ENCODE peak calls at places on chromosomes 16 and 17, in five cellular contexts. One of them, this sample, is unnamed.

GRCh38 chr17:75319818-75320691 is 30.8 kb upstream of the SLC25A19 start:
- DNase-seq in PC-3: no peak
- DNase-seq in HCT116: no peak
- DNase-seq in MM.1S: no peak
- DNase-seq in cardiac muscle cell: peak; percentile 68
- DNase-seq in this sample: peak; percentile 16

GRCh38 chr16:23368469-23368868 is 66.4 kb downstream of the SCNN1B start:
- DNase-seq in PC-3: peak; percentile 81
- DNase-seq in HCT116: peak; percentile 2
- DNase-seq in MM.1S: no peak
- DNase-seq in cardiac muscle cell: no peak
- DNase-seq in this sample: no peak

GRCh38 chr17:6507535-6507934 is 48.8 kb downstream of the PITPNM3 start:
- DNase-seq in PC-3: peak; percentile 90
- DNase-seq in HCT116: peak; percentile 51
- DNase-seq in MM.1S: no peak
- DNase-seq in cardiac muscle cell: peak; percentile 88
- DNase-seq in this sample: peak; percentile 47

GRCh38 chr17:38453951-38454421 is 25.7 kb downstream of the ARHGAP23 start:
- DNase-seq in PC-3: peak; percentile 44
- DNase-seq in HCT116: no peak
- DNase-seq in MM.1S: no peak
- DNase-seq in cardiac muscle cell: peak; percentile 65
- DNase-seq in this sample: no peak

GRCh38 chr17:74954665-74955421 is 17.7 kb downstream of the HID1 start:
- DNase-seq in PC-3: no peak
- DNase-seq in HCT116: no peak
- DNase-seq in MM.1S: no peak
- DNase-seq in cardiac muscle cell: no peak
- DNase-seq in this sample: no peak

GRCh38 chr16:765488-765865 is 4.9 kb downstream of the MSLN start:
- DNase-seq in PC-3: no peak
- DNase-seq in HCT116: no peak
- DNase-seq in MM.1S: no peak
- DNase-seq in cardiac muscle cell: no peak
- DNase-seq in this sample: no peak

GRCh38 chr16:68732068-68732680 is 4.9 kb upstream of the CDH1 start:
- DNase-seq in PC-3: peak; percentile 50
- DNase-seq in HCT116: peak; percentile 60
- DNase-seq in MM.1S: no peak
- DNase-seq in cardiac muscle cell: peak; percentile 29
- DNase-seq in this sample: no peak

GRCh38 chr17:67995568-67996191 is 589 bp downstream of the C17orf58 start:
- DNase-seq in PC-3: peak; percentile 34
- DNase-seq in HCT116: no peak
- DNase-seq in MM.1S: peak; percentile 10
- DNase-seq in cardiac muscle cell: peak; percentile 16
- DNase-seq in this sample: no peak

GRCh38 chr17:32627233-32628008 is 140.6 kb downstream of the CDK5R1 start:
- DNase-seq in PC-3: peak; percentile 7
- DNase-seq in HCT116: no peak
- DNase-seq in MM.1S: no peak
- DNase-seq in cardiac muscle cell: peak; percentile 35
- DNase-seq in this sample: no peak

GRCh38 chr16:31727553-31727952 is 146.1 kb upstream of the ZNF267 start:
- DNase-seq in PC-3: no peak
- DNase-seq in HCT116: no peak
- DNase-seq in MM.1S: no peak
- DNase-seq in cardiac muscle cell: no peak
- DNase-seq in this sample: no peak

GRCh38 chr16:89422905-89423630 is 67.3 kb downstream of the ANKRD11 start:
- DNase-seq in PC-3: peak; percentile 59
- DNase-seq in HCT116: no peak
- DNase-seq in MM.1S: peak; percentile 44
- DNase-seq in cardiac muscle cell: peak; percentile 39
- DNase-seq in this sample: no peak

GRCh38 chr16:72285728-72286127 is 113.8 kb upstream of the PMFBP1 start:
- DNase-seq in PC-3: no peak
- DNase-seq in HCT116: no peak
- DNase-seq in MM.1S: no peak
- DNase-seq in cardiac muscle cell: peak; percentile 60
- DNase-seq in this sample: no peak

GRCh38 chr16:63461248-63461841 is 1425.1 kb upstream of the CDH8 start:
- DNase-seq in PC-3: peak; percentile 59
- DNase-seq in HCT116: no peak
- DNase-seq in MM.1S: peak; percentile 76
- DNase-seq in cardiac muscle cell: peak; percentile 68
- DNase-seq in this sample: no peak

GRCh38 chr17:2815781-2816185 is 19.5 kb downstream of the RAP1GAP2 start:
- DNase-seq in PC-3: peak; percentile 9
- DNase-seq in HCT116: no peak
- DNase-seq in MM.1S: no peak
- DNase-seq in cardiac muscle cell: no peak
- DNase-seq in this sample: no peak

GRCh38 chr16:89324056-89325010 is 106.8 kb downstream of the ZNF778 start:
- DNase-seq in PC-3: peak; percentile 20
- DNase-seq in HCT116: no peak
- DNase-seq in MM.1S: no peak
- DNase-seq in cardiac muscle cell: peak; percentile 60
- DNase-seq in this sample: no peak

GRCh38 chr16:31360296-31360695 is 5.3 kb downstream of the ITGAX start:
- DNase-seq in PC-3: no peak
- DNase-seq in HCT116: no peak
- DNase-seq in MM.1S: no peak
- DNase-seq in cardiac muscle cell: no peak
- DNase-seq in this sample: no peak

DNA sequence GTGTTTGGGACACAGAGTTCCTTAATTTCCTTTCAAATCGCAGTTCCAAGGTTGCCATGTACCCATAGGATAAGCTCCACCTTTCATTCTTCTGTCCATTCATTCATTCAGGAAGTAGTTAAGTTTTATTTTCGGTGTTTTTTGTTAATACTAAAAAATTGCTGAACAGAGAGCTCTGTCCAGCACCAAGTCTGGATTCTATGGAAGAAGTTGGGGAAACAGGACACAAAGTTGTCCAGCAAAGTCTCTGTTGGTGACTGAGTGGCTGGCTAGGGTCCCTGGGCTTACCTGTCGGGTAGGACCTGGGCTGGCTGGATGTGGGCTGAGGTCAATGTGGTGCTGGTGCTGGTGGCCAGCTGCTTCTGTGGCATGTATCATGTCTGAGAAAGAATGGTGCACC is 17.6 kb upstream of the CCL2 start:
- DNase-seq in PC-3: no peak
- DNase-seq in HCT116: no peak
- DNase-seq in MM.1S: no peak
- DNase-seq in cardiac muscle cell: no peak
- DNase-seq in this sample: no peak
- H3K27ac ChIP-seq in PC-3: no peak overlapping the region
- H3K27ac ChIP-seq in HCT116: no peak overlapping the region
- H3K27ac ChIP-seq in MM.1S: no peak overlapping the region
- H3K27ac ChIP-seq in cardiac muscle cell: no peak overlapping the region
- H3K27ac ChIP-seq in this sample: no peak overlapping the region

GRCh38 chr16:35398208-35398607 is 1938.8 kb downstream of the TP53TG3F start:
- DNase-seq in PC-3: no peak
- DNase-seq in HCT116: no peak
- DNase-seq in MM.1S: no peak
- DNase-seq in cardiac muscle cell: no peak
- DNase-seq in this sample: no peak
- H3K4me3 ChIP-seq in PC-3: no peak overlapping the region
- H3K4me3 ChIP-seq in HCT116: no peak overlapping the region
- H3K4me3 ChIP-seq in MM.1S: no peak overlapping the region
- H3K4me3 ChIP-seq in cardiac muscle cell: no peak overlapping the region
- H3K4me3 ChIP-seq in this sample: no peak overlapping the region

GRCh38 chr17:50396261-50397110 is 837 bp downstream of the LRRC59 start:
- DNase-seq in PC-3: peak; percentile 64
- DNase-seq in HCT116: no peak
- DNase-seq in MM.1S: peak; percentile 19
- DNase-seq in cardiac muscle cell: peak; percentile 80
- DNase-seq in this sample: no peak
- H3K27ac ChIP-seq in PC-3: peak overlapping the region; percentile 84
- H3K27ac ChIP-seq in HCT116: peak overlapping the region; percentile 77
- H3K27ac ChIP-seq in MM.1S: peak overlapping the region; percentile 53
- H3K27ac ChIP-seq in cardiac muscle cell: peak overlapping the region; percentile 48
- H3K27ac ChIP-seq in this sample: peak overlapping the region; percentile 91

GRCh38 chr16:59645194-59645593 is 911.1 kb upstream of the GOT2 start:
- DNase-seq in PC-3: no peak
- DNase-seq in HCT116: no peak
- DNase-seq in MM.1S: no peak
- DNase-seq in cardiac muscle cell: no peak
- DNase-seq in this sample: no peak
- H3K4me3 ChIP-seq in PC-3: no peak overlapping the region
- H3K4me3 ChIP-seq in HCT116: no peak overlapping the region
- H3K4me3 ChIP-seq in MM.1S: no peak overlapping the region
- H3K4me3 ChIP-seq in cardiac muscle cell: no peak overlapping the region
- H3K4me3 ChIP-seq in this sample: no peak overlapping the region

DNA sequence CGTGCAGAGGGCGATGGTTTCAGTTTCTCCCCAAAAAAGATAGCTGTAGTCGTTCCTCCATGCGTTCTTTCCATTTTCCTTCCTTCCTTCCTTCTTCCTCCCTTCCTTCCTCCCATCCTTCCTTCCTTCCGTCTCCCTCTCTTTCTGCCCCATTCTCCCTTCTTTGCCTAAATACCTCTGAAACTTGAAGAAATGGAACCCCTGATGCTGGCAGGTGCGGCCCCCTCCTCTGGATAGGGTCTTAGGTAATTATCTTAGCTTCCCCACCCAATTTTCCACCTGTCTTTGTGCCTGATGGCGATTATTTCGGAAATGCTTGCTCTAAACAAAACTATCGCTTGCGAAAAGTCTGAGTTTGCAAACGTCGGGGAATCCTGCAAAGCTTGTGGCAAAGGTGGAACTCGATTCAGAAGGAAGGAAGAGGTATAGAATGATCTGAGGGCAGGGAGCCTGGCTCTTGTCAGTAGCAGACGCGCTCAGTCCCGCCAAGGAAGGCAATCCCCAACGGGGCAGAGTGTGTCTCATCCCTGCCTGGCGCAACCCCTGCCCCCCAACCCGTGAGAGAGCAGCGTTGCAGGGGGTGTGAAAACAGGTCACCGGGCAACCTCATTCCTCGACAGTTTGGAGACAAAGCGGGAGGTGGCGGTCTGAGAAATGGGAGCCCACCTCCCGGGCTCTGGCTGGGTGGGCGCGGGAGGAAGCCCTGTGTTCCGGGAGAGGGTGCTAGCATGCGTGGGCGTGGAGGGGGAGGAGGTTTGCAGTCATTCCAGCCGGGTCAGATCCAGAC is 2.9 kb upstream of the CBX8 start:
- DNase-seq in PC-3: no peak
- DNase-seq in HCT116: no peak
- DNase-seq in MM.1S: no peak
- DNase-seq in cardiac muscle cell: no peak
- DNase-seq in this sample: no peak
- H3K27ac ChIP-seq in PC-3: no peak overlapping the region
- H3K27ac ChIP-seq in HCT116: peak overlapping the region; percentile 91
- H3K27ac ChIP-seq in MM.1S: no peak overlapping the region
- H3K27ac ChIP-seq in cardiac muscle cell: no peak overlapping the region
- H3K27ac ChIP-seq in this sample: no peak overlapping the region

GRCh38 chr17:62871291-62871690 is 63.2 kb upstream of the MARCHF10 start:
- DNase-seq in PC-3: no peak
- DNase-seq in HCT116: no peak
- DNase-seq in MM.1S: no peak
- DNase-seq in cardiac muscle cell: no peak
- DNase-seq in this sample: no peak

GRCh38 chr17:62865586-62865985 is 57.5 kb upstream of the MARCHF10 start:
- DNase-seq in PC-3: no peak
- DNase-seq in HCT116: no peak
- DNase-seq in MM.1S: no peak
- DNase-seq in cardiac muscle cell: no peak
- DNase-seq in this sample: no peak

GRCh38 chr17:62870581-62870964 is 62.5 kb upstream of the MARCHF10 start:
- DNase-seq in PC-3: no peak
- DNase-seq in HCT116: no peak
- DNase-seq in MM.1S: no peak
- DNase-seq in cardiac muscle cell: no peak
- DNase-seq in this sample: no peak

GRCh38 chr17:62869885-62870580 is 61.9 kb upstream of the MARCHF10 start:
- DNase-seq in PC-3: peak; percentile 54
- DNase-seq in HCT116: no peak
- DNase-seq in MM.1S: peak; percentile 50
- DNase-seq in cardiac muscle cell: peak; percentile 80
- DNase-seq in this sample: no peak

DNA sequence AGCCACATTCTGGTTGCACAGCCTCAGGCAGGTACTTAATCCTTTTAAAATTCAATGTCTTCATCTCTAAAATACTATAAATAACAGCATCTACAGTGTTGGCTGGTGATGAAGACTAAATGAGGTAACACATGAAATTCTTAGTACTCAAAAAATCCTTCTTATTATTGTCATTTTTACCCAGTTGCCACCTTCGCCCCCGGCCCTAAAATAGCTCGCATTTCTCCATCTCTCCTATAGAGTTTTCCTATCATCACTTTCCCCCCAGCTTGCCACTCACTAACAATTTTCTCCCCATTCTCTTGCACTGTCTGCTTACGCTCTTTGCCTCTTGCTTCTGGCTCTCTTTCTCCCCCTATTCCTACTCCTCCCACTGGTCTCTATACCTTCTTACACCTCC is 59.9 kb upstream of the MARCHF10 start:
- DNase-seq in PC-3: no peak
- DNase-seq in HCT116: no peak
- DNase-seq in MM.1S: no peak
- DNase-seq in cardiac muscle cell: no peak
- DNase-seq in this sample: no peak
- H3K4me3 ChIP-seq in PC-3: no peak overlapping the region
- H3K4me3 ChIP-seq in HCT116: no peak overlapping the region
- H3K4me3 ChIP-seq in MM.1S: no peak overlapping the region
- H3K4me3 ChIP-seq in cardiac muscle cell: no peak overlapping the region
- H3K4me3 ChIP-seq in this sample: no peak overlapping the region

DNA sequence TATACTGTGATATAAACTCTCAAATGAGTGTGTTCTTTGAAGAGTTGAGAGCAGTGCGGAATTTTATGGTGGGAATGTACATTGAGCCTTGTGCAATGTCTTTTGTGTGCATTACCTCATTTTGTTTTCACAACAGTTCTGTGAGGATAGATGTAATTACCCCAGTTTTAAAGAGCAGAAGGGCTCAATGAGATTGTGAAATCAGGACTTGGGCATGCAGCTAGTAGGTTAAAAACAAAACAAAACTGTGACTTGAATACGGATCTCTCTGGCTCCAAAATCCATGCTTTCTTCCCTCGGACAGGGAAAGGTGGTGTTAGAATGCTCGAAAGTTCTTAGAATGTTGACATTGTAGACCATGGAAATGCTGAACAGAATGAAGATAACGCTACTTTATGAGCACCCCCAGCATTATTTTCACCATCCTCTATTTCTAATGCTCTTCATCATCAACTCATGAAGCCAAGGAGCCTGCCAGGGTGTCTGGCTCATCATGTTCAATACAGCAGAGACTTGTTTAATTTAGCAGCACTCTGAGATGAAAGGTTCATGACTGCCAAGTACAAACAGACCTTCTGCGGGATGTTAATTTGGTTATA is 17.1 kb downstream of the MRTFB start:
- DNase-seq in PC-3: no peak
- DNase-seq in HCT116: no peak
- DNase-seq in MM.1S: no peak
- DNase-seq in cardiac muscle cell: peak; percentile 44
- DNase-seq in this sample: no peak
- H3K27ac ChIP-seq in PC-3: no peak overlapping the region
- H3K27ac ChIP-seq in HCT116: no peak overlapping the region
- H3K27ac ChIP-seq in MM.1S: no peak overlapping the region
- H3K27ac ChIP-seq in cardiac muscle cell: no peak overlapping the region
- H3K27ac ChIP-seq in this sample: no peak overlapping the region

GRCh38 chr17:13346592-13346991 is 255.1 kb downstream of the HS3ST3A1 start:
- DNase-seq in PC-3: no peak
- DNase-seq in HCT116: no peak
- DNase-seq in MM.1S: no peak
- DNase-seq in cardiac muscle cell: no peak
- DNase-seq in this sample: no peak
- H3K4me3 ChIP-seq in PC-3: no peak overlapping the region
- H3K4me3 ChIP-seq in HCT116: no peak overlapping the region
- H3K4me3 ChIP-seq in MM.1S: no peak overlapping the region
- H3K4me3 ChIP-seq in cardiac muscle cell: no peak overlapping the region
- H3K4me3 ChIP-seq in this sample: no peak overlapping the region

This sample was measured in AG04450.